ENCODE peak calls at places on chromosomes 13 and 19, in seven cellular contexts. C is brain microvascular endothelial cell; U is tibial nerve; N is RWPE1; Z is stimulated activated CD4-positive, alpha-beta T cell treated with anti-CD3 and anti-CD28 coated beads, Interleukin-2, amount 100 ng/mL, for 24 hours; Y is Daoy; Q is left colon. B is an unnamed sample.

GRCh38 chr13:23531446-23531845 is 38.8 kb upstream of the TNFRSF19 start:
- DNase-seq in N (no peak), U (no peak), Y (no peak), C (no peak), Q (no peak), Z (no peak), B (no peak)

GRCh38 chr19:18150776-18151624 is 2.0 kb upstream of the PIK3R2 start:
- DNase-seq in Y (no peak), Q (no peak), U (no peak), C (no peak), Z (no peak), N (no peak), B (no peak)

GRCh38 chr19:1582201-1582600 is 10.5 kb downstream of the MBD3 start:
- DNase-seq in Y (no peak), Z (no peak), N (no peak), C (no peak), U (no peak), Q (no peak), B (no peak)

GRCh38 chr13:25652764-25653163 is 281.0 kb downstream of the ATP8A2 start:
- DNase-seq in Y (no peak), C (no peak), N (no peak), Z (no peak), Q (no peak), U (no peak), B (no peak)

GRCh38 chr19:45187421-45188100 is 9.0 kb downstream of the BLOC1S3 start:
- DNase-seq in C (no peak), Q (no peak), N (peak; percentile 34), Z (no peak), U (no peak), Y (no peak), B (peak; percentile 65)

GRCh38 chr19:4343056-4343844 is at the start of gene MPND:
- DNase-seq in C (peak; percentile 63), Y (peak; percentile 92), Q (peak; percentile 96), N (peak; percentile 76), Z (peak; percentile 97), U (peak; percentile 89), B (peak; percentile 59)

GRCh38 chr19:31319465-31319864 is 29.8 kb downstream of the TSHZ3 start:
- DNase-seq in Y (no peak), N (no peak), Z (no peak), Q (no peak), U (no peak), C (no peak), B (no peak)

GRCh38 chr19:52171321-52172169 is at the start of gene ZNF836:
- DNase-seq in N (peak; percentile 87), U (peak; percentile 90), C (peak; percentile 42), Q (peak; percentile 95), Y (peak; percentile 87), Z (peak; percentile 91), B (peak; percentile 73)

GRCh38 chr13:101453784-101454201 is 1.3 kb downstream of the ITGBL1 start:
- DNase-seq in C (no peak), Z (no peak), N (no peak), Q (peak; percentile 19), U (no peak), Y (peak; percentile 23), B (no peak)

GRCh38 chr19:7831452-7831851 is 1.4 kb downstream of the EVI5L start:
- DNase-seq in C (no peak), U (no peak), Y (peak; percentile 73), N (peak; percentile 48), Z (no peak), Q (no peak), B (peak; percentile 42)

GRCh38 chr19:4066176-4066606 is 508 bp downstream of the ZBTB7A start:
- DNase-seq in N (no peak), Y (no peak), C (no peak), Z (peak; percentile 59), U (no peak), Q (peak; percentile 77), B (no peak)

GRCh38 chr13:32984857-32985626 is 31.2 kb upstream of the KL start:
- DNase-seq in Y (peak; percentile 19), Z (no peak), C (no peak), U (no peak), Q (peak; percentile 21), N (peak; percentile 26), B (no peak)

GRCh38 chr13:26075498-26075897 is 23.7 kb upstream of the SHISA2 start:
- DNase-seq in Z (no peak), C (no peak), U (peak; percentile 18), Y (peak; percentile 13), N (no peak), Q (no peak), B (peak; percentile 24)

GRCh38 chr13:27182844-27183497 is 11.4 kb upstream of the USP12 start:
- DNase-seq in N (no peak), U (peak; percentile 28), Z (no peak), Q (no peak), Y (peak; percentile 88), C (peak; percentile 92), B (peak; percentile 20)

GRCh38 chr19:275958-276646 is 15.1 kb downstream of the PLPP2 start:
- DNase-seq in U (no peak), Y (no peak), Q (no peak), C (no peak), N (no peak), Z (no peak), B (no peak)

B was measured in SW480.